ENCODE peak calls at places on chromosome 10, in four cellular contexts. M is mesendoderm, G is IMR-90, Z is H1. N is an unnamed sample.

GRCh38 chr10:71302874-71303568 is 16.0 kb upstream of the SLC29A3 start:
- DNase-seq in M (peak), G (peak), Z (no peak), N (no peak)

GRCh38 chr10:92894081-92894480 is 45.8 kb downstream of the EXOC6 start:
- DNase-seq in M (no peak), G (no peak), Z (no peak), N (no peak)

GRCh38 chr10:44960482-44961230 is 1.1 kb downstream of the RASSF4 start:
- DNase-seq in M (no peak), G (no peak), Z (no peak), N (peak)

GRCh38 chr10:119689016-119689564 is 36.8 kb upstream of the INPP5F start:
- DNase-seq in M (peak), G (no peak), Z (no peak), N (no peak)

GRCh38 chr10:5892007-5892406 is 2.0 kb downstream of the FBH1 start:
- DNase-seq in M (no peak), G (no peak), Z (no peak), N (no peak)

GRCh38 chr10:73906524-73907447 is 4.1 kb upstream of the PLAU start:
- DNase-seq in M (peak), G (peak), Z (peak), N (peak)

GRCh38 chr10:31318382-31318853 is 598 bp upstream of the ZEB1 start:
- DNase-seq in M (peak), G (peak), Z (no peak), N (peak)

GRCh38 chr10:7945469-7946187 is 108.9 kb upstream of the GATA3 start:
- DNase-seq in M (peak), G (peak), Z (no peak), N (no peak)

GRCh38 chr10:42878134-42878820 is 95.7 kb downstream of the BMS1 start:
- DNase-seq in M (no peak), G (no peak), Z (no peak), N (no peak)

GRCh38 chr10:119829429-119829828 is 43.2 kb downstream of the MCMBP start:
- DNase-seq in M (peak), G (no peak), Z (no peak), N (no peak)

GRCh38 chr10:71996598-71997371 is 32.6 kb downstream of the CHST3 start:
- DNase-seq in M (no peak), G (no peak), Z (no peak), N (no peak)

GRCh38 chr10:13335881-13336280 is 12.2 kb downstream of the SEPHS1 start:
- DNase-seq in M (no peak), G (no peak), Z (no peak), N (no peak)

GRCh38 chr10:127524229-127524628 is 24.9 kb upstream of the NPS start:
- DNase-seq in M (peak), G (no peak), Z (no peak), N (no peak)

GRCh38 chr10:21524526-21525366 is 736 bp downstream of the SKIDA1 start:
- DNase-seq in M (peak), G (peak), Z (no peak), N (no peak)

GRCh38 chr10:266974-267425 is 131.7 kb downstream of the ZMYND11 start:
- DNase-seq in M (no peak), G (peak), Z (no peak), N (no peak)

GRCh38 chr10:106567629-106568028 is 596.9 kb downstream of the SORCS1 start:
- DNase-seq in M (no peak), G (no peak), Z (no peak), N (no peak)

GRCh38 chr10:119222531-119222930 is 15.2 kb downstream of the GRK5 start:
- DNase-seq in M (no peak), G (no peak), Z (no peak), N (no peak)

GRCh38 chr10:71810048-71810750 is 36.9 kb upstream of the VSIR start:
- DNase-seq in M (no peak), G (no peak), Z (no peak), N (no peak)

GRCh38 chr10:102645388-102645740 is 1.1 kb downstream of the TRIM8 start:
- DNase-seq in M (peak), G (peak), Z (no peak), N (no peak)

GRCh38 chr10:122521011-122521410 is 39.5 kb upstream of the DMBT1 start:
- DNase-seq in M (no peak), G (no peak), Z (no peak), N (no peak)

GRCh38 chr10:10873289-10873688 is 144.4 kb upstream of the CELF2 start:
- DNase-seq in M (no peak), G (no peak), Z (no peak), N (no peak)

GRCh38 chr10:17396004-17396403 is 58.4 kb downstream of the ST8SIA6 start:
- DNase-seq in M (no peak), G (no peak), Z (no peak), N (no peak)

GRCh38 chr10:11403116-11403515 is 208.3 kb downstream of the USP6NL start:
- DNase-seq in M (no peak), G (no peak), Z (no peak), N (no peak)

GRCh38 chr10:9301148-9301547 is 1246.7 kb downstream of the GATA3 start:
- DNase-seq in M (no peak), G (no peak), Z (no peak), N (no peak)

GRCh38 chr10:86914734-86915133 is 42.7 kb downstream of the MMRN2 start:
- DNase-seq in M (no peak), G (peak), Z (no peak), N (no peak)

GRCh38 chr10:86489071-86489810 is 32.4 kb downstream of the WAPL start:
- DNase-seq in M (no peak), G (no peak), Z (no peak), N (no peak)

GRCh38 chr10:86355571-86356038 is 11.0 kb downstream of the GRID1 start:
- DNase-seq in M (no peak), G (no peak), Z (no peak), N (no peak)

GRCh38 chr10:77943086-77943901 is 16.7 kb upstream of the DLG5 start:
- DNase-seq in M (peak), G (peak), Z (no peak), N (peak)

GRCh38 chr10:122348951-122349361 is 25.6 kb upstream of the PLEKHA1 start:
- DNase-seq in M (no peak), G (no peak), Z (no peak), N (no peak)

DNA sequence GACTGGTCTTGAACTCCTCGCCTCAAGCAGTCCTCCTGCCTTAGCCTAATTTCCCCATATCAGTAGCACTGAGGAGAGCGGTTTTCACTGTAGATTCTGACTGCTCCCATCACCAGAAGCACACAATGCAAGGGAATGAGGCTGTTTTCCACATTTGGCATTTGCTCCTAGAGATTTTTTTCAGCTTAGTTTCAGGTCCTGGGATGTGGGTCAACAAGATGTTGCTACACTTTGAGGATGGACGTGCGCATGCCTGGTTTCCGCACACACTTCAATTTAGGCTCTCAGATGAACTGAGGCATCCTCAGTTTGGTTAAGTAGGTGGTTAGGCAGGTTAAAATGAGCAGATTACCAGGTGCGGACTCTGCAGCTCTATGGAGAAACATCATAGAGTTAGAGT is 287.1 kb upstream of the LYZL1 start:
- DNase-seq in M (no peak), G (no peak), Z (no peak), N (no peak)
- H3K56ac ChIP-seq in M (peak), G (no peak), Z (no peak), N (no peak)

GRCh38 chr10:28586176-28586575 is 53.3 kb downstream of the WAC start:
- DNase-seq in M (no peak), G (no peak), Z (no peak), N (no peak)
- H3K56ac ChIP-seq in M (no peak), G (no peak), Z (no peak), N (no peak)

GRCh38 chr10:98019784-98020183 is 10.6 kb downstream of the CRTAC1 start:
- DNase-seq in M (no peak), G (no peak), Z (no peak), N (no peak)

GRCh38 chr10:98023024-98023423 is 7.4 kb downstream of the CRTAC1 start:
- DNase-seq in M (no peak), G (no peak), Z (no peak), N (no peak)

GRCh38 chr10:98020784-98021183 is 9.6 kb downstream of the CRTAC1 start:
- DNase-seq in M (no peak), G (no peak), Z (no peak), N (no peak)

GRCh38 chr10:98016781-98017475 is 13.5 kb downstream of the CRTAC1 start:
- DNase-seq in M (no peak), G (no peak), Z (no peak), N (no peak)

GRCh38 chr10:98020254-98020653 is 10.2 kb downstream of the CRTAC1 start:
- DNase-seq in M (no peak), G (no peak), Z (no peak), N (no peak)
- H3K56ac ChIP-seq in M (no peak), G (no peak), Z (no peak), N (no peak)

DNA sequence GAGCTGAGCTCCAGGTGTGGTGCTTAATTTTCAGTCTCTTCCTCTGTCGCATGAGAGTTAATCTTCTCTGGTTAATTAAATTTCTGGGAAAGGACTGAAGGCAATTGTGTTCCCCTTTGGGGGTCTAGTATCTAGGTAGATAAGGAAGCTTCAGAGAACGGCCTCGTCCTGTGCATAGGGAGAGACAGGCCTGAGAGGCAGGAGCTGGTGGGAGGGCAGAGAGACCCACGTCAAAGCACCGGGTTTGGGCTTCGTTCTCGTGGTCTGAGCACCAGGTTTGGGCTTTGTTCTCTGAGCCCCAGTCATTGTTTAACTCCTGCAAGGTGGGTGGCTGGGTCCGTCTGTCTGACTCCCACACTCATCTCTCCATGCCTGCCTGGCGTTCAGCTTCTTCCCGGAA is 160.8 kb upstream of the PITRM1 start:
- DNase-seq in M (peak), G (no peak), Z (no peak), N (no peak)
- H3K56ac ChIP-seq in M (peak), G (no peak), Z (no peak), N (no peak)

GRCh38 chr10:19098803-19099202 is 50.2 kb downstream of the MALRD1 start:
- DNase-seq in M (no peak), G (no peak), Z (no peak), N (no peak)
- H3K56ac ChIP-seq in M (no peak), G (no peak), Z (no peak), N (no peak)

GRCh38 chr10:3802526-3803002 is 17.6 kb upstream of the KLF6 start:
- DNase-seq in M (no peak), G (no peak), Z (no peak), N (no peak)
- H3K56ac ChIP-seq in M (peak), G (no peak), Z (no peak), N (no peak)

GRCh38 chr10:96034625-96035024 is 8.8 kb upstream of the CCNJ start:
- DNase-seq in M (no peak), G (no peak), Z (no peak), N (no peak)
- H3K56ac ChIP-seq in M (no peak), G (no peak), Z (no peak), N (no peak)

GRCh38 chr10:104881740-104882139 is 240.7 kb downstream of the SORCS3 start:
- DNase-seq in M (peak), G (no peak), Z (no peak), N (no peak)

GRCh38 chr10:104880655-104881222 is 239.6 kb downstream of the SORCS3 start:
- DNase-seq in M (peak), G (no peak), Z (no peak), N (no peak)
- H3K56ac ChIP-seq in M (no peak), G (no peak), Z (no peak), N (no peak)

DNA sequence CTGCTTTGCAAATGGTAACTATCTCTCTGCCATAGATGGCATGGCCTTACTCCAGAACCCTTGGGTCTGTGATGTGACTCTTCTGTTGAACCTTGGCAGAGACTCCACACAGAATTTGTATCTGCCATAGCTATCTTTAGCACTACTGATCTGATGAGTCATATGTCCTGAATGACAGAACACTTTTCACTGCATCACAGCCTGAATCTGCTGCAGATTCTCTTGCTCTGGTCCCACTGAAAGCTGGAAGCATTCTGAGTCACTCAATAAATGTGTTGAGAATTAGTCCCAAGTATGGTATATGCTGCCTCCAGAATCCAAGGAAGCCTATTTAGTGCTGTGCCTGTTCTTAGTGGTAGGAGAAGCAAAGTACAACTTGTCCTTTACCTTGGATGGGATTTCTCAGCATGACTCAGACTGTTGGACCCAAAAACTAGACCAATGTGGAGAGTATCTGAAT is 39.5 kb upstream of the ANKRD1 start:
- DNase-seq in M (peak), G (peak), Z (no peak), N (no peak)
- H3K56ac ChIP-seq in M (no peak), G (no peak), Z (no peak), N (no peak)

GRCh38 chr10:133042061-133042460 is 45.7 kb upstream of the ADGRA1 start:
- DNase-seq in M (no peak), G (no peak), Z (no peak), N (no peak)

GRCh38 chr10:133041101-133041500 is 46.6 kb upstream of the ADGRA1 start:
- DNase-seq in M (no peak), G (no peak), Z (no peak), N (no peak)

GRCh38 chr10:133038276-133038823 is 49.4 kb upstream of the ADGRA1 start:
- DNase-seq in M (no peak), G (no peak), Z (no peak), N (no peak)

GRCh38 chr10:133039107-133039822 is 48.5 kb upstream of the ADGRA1 start:
- DNase-seq in M (peak), G (no peak), Z (no peak), N (peak)

GRCh38 chr10:133039823-133040704 is 47.7 kb upstream of the ADGRA1 start:
- DNase-seq in M (no peak), G (no peak), Z (no peak), N (no peak)
- H3K56ac ChIP-seq in M (no peak), G (no peak), Z (no peak), N (no peak)